ENCODE peak calls at places on chromosomes 4 and X, in eight cellular contexts. T is testis, D is endodermal cell, X is uterus, A is brain microvascular endothelial cell, S is right cardiac atrium, W is RWPE2, I is iPS DF 6.9. H is an unnamed sample.

GRCh38 chrX:19342331-19342906 is 1.3 kb upstream of the PDHA1 start:
- DNase-seq in T (no peak), D (no peak), X (no peak), A (peak), S (no peak), W (no peak), I (no peak), H (no peak)

GRCh38 chr4:38366451-38366850 is 297.5 kb upstream of the KLF3 start:
- DNase-seq in T (no peak), D (no peak), X (no peak), A (peak), S (peak), W (no peak), I (no peak), H (no peak)

GRCh38 chr4:13243152-13243551 is 241.0 kb downstream of the RAB28 start:
- DNase-seq in T (no peak), D (no peak), X (no peak), A (no peak), S (no peak), W (no peak), I (no peak), H (no peak)

GRCh38 chr4:185096032-185096653 is 46.9 kb upstream of the SLC25A4 start:
- DNase-seq in T (peak), D (no peak), X (peak), A (peak), S (no peak), W (no peak), I (no peak), H (no peak)

GRCh38 chrX:34810364-34810763 is 132.2 kb upstream of the FAM47B start:
- DNase-seq in T (no peak), D (no peak), X (no peak), A (no peak), S (no peak), W (no peak), I (no peak), H (no peak)

GRCh38 chr4:7650606-7651400 is 216.1 kb upstream of the PSAPL1 start:
- DNase-seq in T (peak), D (peak), X (no peak), A (peak), S (no peak), W (peak), I (peak), H (no peak)

GRCh38 chr4:121272526-121272925 is 108.3 kb downstream of the QRFPR start:
- DNase-seq in T (no peak), D (no peak), X (no peak), A (peak), S (no peak), W (no peak), I (no peak), H (no peak)

GRCh38 chr4:73245955-73246354 is 12.6 kb downstream of the ANKRD17 start:
- DNase-seq in T (no peak), D (no peak), X (no peak), A (no peak), S (no peak), W (no peak), I (no peak), H (no peak)

GRCh38 chr4:39450618-39451017 is 8.1 kb downstream of the RPL9 start:
- DNase-seq in T (no peak), D (no peak), X (no peak), A (no peak), S (no peak), W (no peak), I (no peak), H (no peak)

GRCh38 chr4:104915373-104915772 is 231.3 kb upstream of the TET2 start:
- DNase-seq in T (no peak), D (no peak), X (no peak), A (no peak), S (no peak), W (no peak), I (no peak), H (no peak)

GRCh38 chr4:19748911-19749473 is 502.7 kb upstream of the SLIT2 start:
- DNase-seq in T (no peak), D (no peak), X (peak), A (no peak), S (no peak), W (no peak), I (no peak), H (no peak)

GRCh38 chr4:151266542-151266941 is 10.4 kb upstream of the PRSS48 start:
- DNase-seq in T (no peak), D (no peak), X (no peak), A (no peak), S (no peak), W (no peak), I (no peak), H (no peak)

GRCh38 chr4:87707279-87707918 is 57.3 kb downstream of the DMP1 start:
- DNase-seq in T (no peak), D (peak), X (no peak), A (no peak), S (no peak), W (no peak), I (no peak), H (no peak)

GRCh38 chr4:122845066-122845465 is 18.4 kb downstream of the FGF2 start:
- DNase-seq in T (no peak), D (no peak), X (no peak), A (no peak), S (no peak), W (no peak), I (no peak), H (no peak)

GRCh38 chrX:131734621-131735020 is 190.7 kb downstream of the OR13H1 start:
- DNase-seq in T (no peak), D (no peak), X (peak), A (peak), S (no peak), W (no peak), I (no peak), H (peak)

GRCh38 chrX:63361494-63361893 is 10.4 kb upstream of the SPIN4 start:
- DNase-seq in T (no peak), D (no peak), X (no peak), A (no peak), S (no peak), W (no peak), I (no peak), H (no peak)
- H3K27ac ChIP-seq in T (no peak), D (no peak), X (no peak), A (no peak), S (no peak), W (no peak), I (no peak), H (no peak)

GRCh38 chr4:84167089-84167488 is 332.0 kb downstream of the NKX6-1 start:
- DNase-seq in T (no peak), D (no peak), X (no peak), A (no peak), S (no peak), W (no peak), I (no peak), H (no peak)
- H3K27ac ChIP-seq in T (no peak), D (no peak), X (no peak), A (no peak), S (no peak), W (no peak), I (no peak), H (no peak)

GRCh38 chr4:1547131-1547862 is 136.8 kb downstream of the FAM53A start:
- DNase-seq in T (no peak), D (no peak), X (no peak), A (no peak), S (peak), W (no peak), I (no peak), H (no peak)
- H3K27ac ChIP-seq in T (no peak), D (no peak), X (peak), A (no peak), S (peak), W (no peak), I (no peak), H (no peak)

GRCh38 chrX:10118530-10118929 is 38.2 kb upstream of the CLCN4 start:
- DNase-seq in T (no peak), D (no peak), X (no peak), A (no peak), S (no peak), W (no peak), I (no peak), H (no peak)
- H3K27ac ChIP-seq in T (no peak), D (no peak), X (no peak), A (no peak), S (no peak), W (no peak), I (no peak), H (no peak)

H was measured in dorsolateral prefrontal cortex.